ENCODE peak calls at places on chromosomes 3 and 15, in four cellular contexts. P is GM12891, Z is A549, W is stomach. B is an unnamed sample.

GRCh38 chr3:161014997-161015749 is 90.0 kb downstream of the B3GALNT1 start:
- DNase-seq in P (no peak), Z (no peak), W (no peak), B (no peak)

GRCh38 chr15:98800437-98801233 is 152.3 kb downstream of the IGF1R start:
- DNase-seq in P (no peak), Z (peak), W (peak), B (no peak)

GRCh38 chr3:189911001-189911400 is 209.7 kb downstream of the P3H2 start:
- DNase-seq in P (no peak), Z (no peak), W (no peak), B (no peak)

GRCh38 chr3:55434789-55435188 is 52.3 kb downstream of the WNT5A start:
- DNase-seq in P (peak), Z (peak), W (no peak), B (peak)

GRCh38 chr15:99322643-99323405 is 71.5 kb downstream of the LRRC28 start:
- DNase-seq in P (no peak), Z (peak), W (no peak), B (no peak)

GRCh38 chr15:85642693-85643058 is 152.0 kb downstream of the KLHL25 start:
- DNase-seq in P (no peak), Z (no peak), W (no peak), B (no peak)

GRCh38 chr3:30659270-30660127 is 53.1 kb downstream of the TGFBR2 start:
- DNase-seq in P (no peak), Z (peak), W (no peak), B (no peak)

GRCh38 chr15:65887565-65887964 is 18.3 kb downstream of the RAB11A start:
- DNase-seq in P (no peak), Z (no peak), W (no peak), B (no peak)

GRCh38 chr3:31436830-31437229 is 95.9 kb upstream of the STT3B start:
- DNase-seq in P (no peak), Z (no peak), W (no peak), B (no peak)

GRCh38 chr15:74845208-74845568 is 2.2 kb upstream of the ULK3 start:
- DNase-seq in P (no peak), Z (no peak), W (no peak), B (no peak)

DNA sequence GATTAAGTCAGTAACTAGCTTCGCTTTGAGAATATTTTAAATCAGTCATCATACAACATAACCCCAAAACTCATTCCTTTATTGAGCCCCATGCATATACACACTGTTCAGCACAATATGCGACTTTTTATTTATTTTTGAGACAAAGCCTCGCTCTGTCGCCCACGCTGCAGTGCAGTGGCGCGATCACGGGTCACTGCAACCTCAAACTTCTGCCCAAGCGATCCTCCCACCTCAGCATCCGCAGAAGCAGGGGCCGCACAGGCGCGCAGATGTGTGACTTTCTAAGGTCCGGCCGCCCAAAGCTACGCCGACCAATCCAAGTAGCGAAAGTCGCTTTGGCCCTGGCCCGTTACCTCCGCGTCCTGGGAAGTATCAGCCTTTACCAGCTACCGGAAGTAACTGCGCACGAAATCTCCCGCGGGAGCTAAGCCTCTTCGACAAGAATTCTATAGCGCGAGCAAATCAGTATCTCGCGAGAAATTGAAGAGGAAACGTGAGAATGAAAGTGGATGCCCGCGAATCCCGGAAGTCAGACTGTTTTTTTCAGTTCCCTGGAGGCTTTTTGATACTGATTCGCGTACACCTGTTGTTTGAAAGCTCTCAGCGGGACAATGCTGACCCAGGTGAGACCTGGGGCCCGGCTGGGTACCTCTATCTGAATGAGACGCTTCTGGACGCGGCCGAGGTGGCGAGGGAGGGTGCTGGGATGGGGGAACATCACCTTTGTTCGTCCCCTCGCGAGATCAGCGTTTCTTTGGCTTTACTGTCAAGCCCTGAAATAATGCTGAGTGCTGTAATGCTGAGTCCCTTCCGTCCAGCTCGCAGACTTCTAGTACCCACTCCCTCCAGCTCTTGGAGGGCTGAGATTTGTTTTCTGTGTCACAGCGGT is at the start of the genes DHFR2 and NSUN3:
- DNase-seq in P (peak), Z (peak), W (peak), B (peak)
- TF ChIP-seq POLR2A in P (peak), Z (peak), W (no peak), B (no peak)

DNA sequence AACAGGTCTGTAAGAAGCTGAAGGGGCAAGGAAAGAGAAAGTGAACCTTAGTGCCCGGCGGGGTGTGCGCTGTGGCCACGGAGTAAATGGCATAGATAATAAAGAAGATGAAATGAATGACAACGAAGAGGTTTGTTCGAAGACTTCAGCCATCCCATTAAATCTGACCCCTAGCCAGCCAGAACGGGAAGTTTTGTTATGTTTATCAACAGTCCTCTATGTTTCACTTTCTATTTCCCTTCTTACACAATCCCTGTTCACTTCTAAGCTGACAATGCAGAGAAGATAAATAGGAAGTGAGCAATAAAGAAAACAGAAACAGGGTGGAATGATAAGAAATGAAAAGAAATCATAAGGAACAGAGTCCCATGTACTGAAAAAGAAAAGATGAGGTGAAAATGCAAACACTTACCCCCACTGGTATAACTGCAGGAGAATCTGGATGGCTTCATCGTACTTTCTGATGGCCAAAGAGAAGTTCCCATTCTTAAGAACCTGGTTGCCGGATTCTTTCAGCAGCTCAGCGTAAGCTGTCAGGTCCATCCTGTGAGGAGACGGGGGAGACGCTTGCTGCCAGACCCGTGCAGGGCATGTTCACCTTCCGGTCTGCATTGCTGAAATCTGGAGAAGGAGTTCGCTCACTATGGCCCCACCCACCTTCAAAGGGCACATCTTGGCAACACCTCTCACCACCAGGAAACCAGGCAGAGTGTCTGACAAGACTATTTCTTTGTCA is 36.8 kb downstream of the TRANK1 start:
- DNase-seq in P (no peak), Z (peak), W (peak), B (no peak)
- TF ChIP-seq POLR2A in P (no peak), Z (no peak), W (no peak), B (no peak)

GRCh38 chr15:51030649-51031316 is 63.9 kb downstream of the TNFAIP8L3 start:
- DNase-seq in P (no peak), Z (peak), W (peak), B (no peak)
- TF ChIP-seq POLR2A in P (no peak), Z (no peak), W (no peak), B (no peak)

GRCh38 chr3:52093751-52094525 is 37.6 kb upstream of the DUSP7 start:
- DNase-seq in P (no peak), Z (no peak), W (no peak), B (no peak)
- TF ChIP-seq POLR2A in P (no peak), Z (no peak), W (no peak), B (no peak)

GRCh38 chr3:187739561-187740445 is 5.5 kb downstream of the BCL6 start:
- DNase-seq in P (peak), Z (peak), W (peak), B (peak)
- TF ChIP-seq POLR2A in P (no peak), Z (no peak), W (peak), B (peak)

GRCh38 chr3:50350527-50351317 is at the start of the genes CYB561D2 and NPRL2:
- DNase-seq in P (peak), Z (peak), W (peak), B (peak)
- TF ChIP-seq POLR2A in P (peak), Z (peak), W (peak), B (peak)

GRCh38 chr15:73175382-73175781 is 123.1 kb downstream of the NEO1 start:
- DNase-seq in P (no peak), Z (no peak), W (no peak), B (no peak)

GRCh38 chr15:73172508-73172907 is 120.2 kb downstream of the NEO1 start:
- DNase-seq in P (no peak), Z (no peak), W (no peak), B (no peak)

GRCh38 chr15:73174171-73174570 is 121.9 kb downstream of the NEO1 start:
- DNase-seq in P (no peak), Z (no peak), W (no peak), B (no peak)

GRCh38 chr15:73171711-73172110 is 119.4 kb downstream of the NEO1 start:
- DNase-seq in P (no peak), Z (no peak), W (no peak), B (no peak)

DNA sequence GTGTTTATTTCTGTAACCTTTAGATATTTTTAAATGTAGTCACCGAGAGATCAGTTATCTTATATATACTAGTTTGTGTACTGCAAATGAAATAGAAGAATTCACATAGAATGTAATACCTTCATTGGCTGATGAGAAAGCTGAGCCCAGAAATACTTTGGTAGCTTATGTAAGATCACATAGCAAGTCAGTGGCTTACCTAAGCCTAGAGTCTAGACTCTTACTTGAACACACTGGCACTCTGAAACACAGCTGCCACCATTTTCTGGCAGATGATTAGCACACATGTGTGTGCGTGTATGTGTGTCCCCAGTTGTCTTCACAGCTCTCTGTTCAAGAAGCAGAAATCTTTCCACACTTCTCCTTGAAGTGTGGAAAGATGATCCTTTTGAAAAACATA is 124.3 kb downstream of the NEO1 start:
- DNase-seq in P (no peak), Z (no peak), W (no peak), B (no peak)
- TF ChIP-seq POLR2A in P (no peak), Z (no peak), W (no peak), B (no peak)

DNA sequence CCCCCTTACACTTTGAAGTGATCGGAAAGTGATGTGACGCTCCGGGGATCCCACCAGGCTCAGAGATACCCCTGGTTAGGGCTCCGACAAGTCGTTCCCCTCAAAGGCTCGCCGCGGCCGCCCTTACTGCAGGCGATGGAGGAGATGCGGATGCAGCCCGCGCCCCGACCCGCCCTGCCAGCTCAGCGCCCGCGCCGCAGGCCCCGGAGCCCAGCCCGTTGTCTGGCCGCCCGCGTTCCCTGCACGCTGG is 228 bp downstream of the GLT8D1 start:
- DNase-seq in P (no peak), Z (no peak), W (no peak), B (no peak)
- TF ChIP-seq POLR2A in P (no peak), Z (no peak), W (no peak), B (peak)

DNA sequence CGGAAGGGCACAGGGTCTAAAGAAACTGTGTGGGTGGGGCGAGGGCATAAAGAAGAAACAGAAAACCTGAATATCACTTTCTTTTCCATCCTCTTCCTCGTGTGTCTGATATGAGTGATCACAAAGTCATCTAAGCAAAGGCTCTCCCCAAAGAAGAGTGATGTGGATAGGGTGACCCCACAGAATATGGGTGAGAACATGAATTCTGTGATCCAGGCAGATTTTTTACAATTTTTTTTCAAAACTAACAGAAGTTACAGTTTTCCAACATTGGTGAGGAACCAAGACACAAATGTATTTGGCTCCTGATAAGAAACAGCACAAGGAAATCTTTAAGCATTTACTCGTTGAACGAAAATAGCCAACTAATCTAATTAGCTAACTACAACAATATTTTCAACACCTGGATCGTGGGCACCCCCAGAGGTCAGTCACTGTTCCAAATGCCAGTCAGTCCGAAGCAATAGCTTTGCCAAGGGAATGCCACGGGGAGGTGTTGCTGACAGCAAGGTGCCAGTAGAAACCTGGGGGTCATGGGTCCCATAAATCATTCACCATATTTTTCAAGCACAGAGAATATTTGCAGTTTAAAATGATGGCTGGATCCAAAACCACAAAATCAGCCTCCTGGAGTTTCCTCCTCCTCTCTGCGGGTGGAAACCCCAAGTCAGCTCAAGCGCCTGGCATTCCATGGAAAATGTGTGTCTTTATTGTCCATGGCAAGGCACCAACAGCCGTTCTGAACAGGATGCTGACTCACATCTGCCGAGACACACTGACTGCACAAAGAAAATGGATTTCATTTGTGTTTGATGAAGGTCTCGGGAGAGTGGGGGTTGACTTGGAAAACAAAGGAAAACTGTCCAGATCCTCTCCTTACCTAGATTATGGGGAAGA is 26.7 kb downstream of the ANXA2 start:
- DNase-seq in P (no peak), Z (peak), W (peak), B (no peak)
- TF ChIP-seq POLR2A in P (no peak), Z (no peak), W (no peak), B (no peak)

GRCh38 chr3:9768376-9768775 is 1.4 kb downstream of the CAMK1 start:
- DNase-seq in P (no peak), Z (no peak), W (no peak), B (no peak)

GRCh38 chr3:9770276-9770812 is 597 bp upstream of the CAMK1 start:
- DNase-seq in P (no peak), Z (peak), W (peak), B (peak)

GRCh38 chr3:9767418-9767817 is 2.3 kb downstream of the CAMK1 start:
- DNase-seq in P (no peak), Z (no peak), W (no peak), B (no peak)

GRCh38 chr3:9769012-9769411 is 735 bp downstream of the CAMK1 start:
- DNase-seq in P (no peak), Z (no peak), W (no peak), B (no peak)

DNA sequence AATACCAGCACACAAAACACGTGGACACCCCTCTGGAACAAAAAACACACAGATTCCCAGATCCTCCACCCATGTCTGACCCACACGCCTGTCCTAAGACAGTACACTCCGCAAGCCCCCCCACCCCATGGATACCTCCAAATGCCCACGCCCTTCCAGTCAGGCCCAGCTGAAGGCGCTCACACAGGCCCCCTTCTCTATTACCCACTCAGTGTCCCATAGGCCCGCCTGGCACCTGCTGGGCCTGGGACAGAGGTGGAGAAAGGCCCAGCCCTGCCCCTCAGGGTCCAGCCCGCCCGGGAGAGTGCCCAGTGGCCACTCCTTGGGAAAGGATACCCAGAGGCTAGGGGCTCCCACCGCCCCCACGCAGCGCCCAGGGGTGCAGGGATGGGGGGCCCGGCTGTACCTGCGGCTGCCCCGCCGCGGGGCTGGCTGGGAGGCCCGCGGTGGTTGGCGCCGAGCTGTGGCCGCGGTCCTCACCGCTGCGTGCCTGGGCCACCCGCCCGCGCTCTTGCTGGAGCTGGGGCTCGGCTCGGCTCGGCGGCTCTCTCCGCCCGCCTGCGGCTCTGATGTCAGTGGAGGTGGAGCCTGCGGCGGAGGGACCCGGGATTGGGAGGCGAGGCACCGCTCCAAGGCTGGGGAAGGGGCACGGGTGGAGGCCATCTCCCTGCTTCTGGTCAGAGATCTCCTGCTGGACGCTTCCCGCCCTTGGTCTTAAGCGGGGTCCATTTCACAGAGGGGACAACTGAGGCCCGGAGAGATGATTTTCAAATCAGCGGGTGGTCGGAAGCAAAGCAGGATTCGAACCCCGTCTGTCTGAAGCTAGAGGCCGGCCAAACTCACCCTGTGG is at the start of gene CAMK1:
- DNase-seq in P (peak), Z (peak), W (peak), B (no peak)
- TF ChIP-seq POLR2A in P (no peak), Z (peak), W (no peak), B (peak)